ENCODE peak calls at places on chromosomes 11 and 22, in nine cellular contexts. G is gastrocnemius medialis, Q is left lung, J is kidney epithelial cell, B is astrocyte of the spinal cord, A is fibroblast of mammary gland, R is neural progenitor cell, W is cardiac muscle cell, P is GM06990. U is an unnamed sample.

GRCh38 chr11:64235427-64236161 is 1.2 kb downstream of the VEGFB start:
- DNase-seq in G (no peak), Q (peak), J (no peak), B (no peak), A (no peak), R (no peak), W (no peak), P (no peak), U (no peak)

GRCh38 chr11:100176456-100176855 is 510.6 kb upstream of the ARHGAP42 start:
- DNase-seq in G (no peak), Q (no peak), J (no peak), B (no peak), A (no peak), R (no peak), W (no peak), P (no peak), U (no peak)

GRCh38 chr11:44671234-44671633 is 55.5 kb upstream of the TSPAN18 start:
- DNase-seq in G (no peak), Q (no peak), J (no peak), B (no peak), A (no peak), R (no peak), W (no peak), P (no peak), U (no peak)

GRCh38 chr11:79419120-79419519 is 21.7 kb downstream of the TENM4 start:
- DNase-seq in G (no peak), Q (no peak), J (peak), B (peak), A (peak), R (no peak), W (no peak), P (no peak), U (no peak)

GRCh38 chr22:39522567-39523300 is 2.4 kb downstream of the ATF4 start:
- DNase-seq in G (peak), Q (peak), J (no peak), B (peak), A (peak), R (peak), W (peak), P (no peak), U (no peak)

GRCh38 chr11:71240865-71241691 is 11.3 kb downstream of the SHANK2 start:
- DNase-seq in G (peak), Q (no peak), J (peak), B (peak), A (peak), R (peak), W (no peak), P (no peak), U (peak)

GRCh38 chr11:118434123-118434552 is 2.2 kb upstream of the KMT2A start:
- DNase-seq in G (no peak), Q (no peak), J (no peak), B (peak), A (peak), R (no peak), W (no peak), P (no peak), U (no peak)

GRCh38 chr11:28770806-28771205 is 662.6 kb downstream of the METTL15 start:
- DNase-seq in G (no peak), Q (no peak), J (no peak), B (no peak), A (no peak), R (no peak), W (no peak), P (no peak), U (no peak)

GRCh38 chr11:113705871-113706654 is at the start of gene TMPRSS5:
- DNase-seq in G (no peak), Q (no peak), J (no peak), B (no peak), A (no peak), R (peak), W (no peak), P (no peak), U (no peak)

GRCh38 chr11:119888119-119888518 is 159.1 kb upstream of the NECTIN1 start:
- DNase-seq in G (no peak), Q (no peak), J (no peak), B (no peak), A (no peak), R (no peak), W (no peak), P (no peak), U (no peak)

GRCh38 chr11:130211144-130211543 is 51.6 kb downstream of the ST14 start:
- DNase-seq in G (no peak), Q (no peak), J (no peak), B (no peak), A (no peak), R (no peak), W (no peak), P (no peak), U (no peak)

GRCh38 chr22:37330200-37331033 is 48.1 kb downstream of the CYTH4 start:
- DNase-seq in G (no peak), Q (peak), J (peak), B (peak), A (peak), R (peak), W (peak), P (peak), U (peak)

GRCh38 chr11:86949995-86950993 is 4.9 kb downstream of the FZD4 start:
- DNase-seq in G (no peak), Q (no peak), J (no peak), B (no peak), A (no peak), R (no peak), W (no peak), P (no peak), U (no peak)

GRCh38 chr11:73143126-73143838 is 1.2 kb upstream of the FCHSD2 start:
- DNase-seq in G (no peak), Q (no peak), J (peak), B (no peak), A (no peak), R (peak), W (peak), P (peak), U (no peak)

GRCh38 chr11:47111318-47111804 is 65.3 kb downstream of the ARFGAP2 start:
- DNase-seq in G (no peak), Q (no peak), J (peak), B (no peak), A (no peak), R (no peak), W (no peak), P (peak), U (no peak)

GRCh38 chr22:48240165-48240934 is 1477.9 kb downstream of the TBC1D22A start:
- DNase-seq in G (no peak), Q (no peak), J (no peak), B (no peak), A (no peak), R (peak), W (no peak), P (no peak), U (no peak)

GRCh38 chr22:41478891-41479521 is 10.1 kb downstream of the ACO2 start:
- DNase-seq in G (peak), Q (no peak), J (no peak), B (peak), A (peak), R (no peak), W (no peak), P (peak), U (no peak)

GRCh38 chr11:9125185-9125886 is 33.9 kb upstream of the SCUBE2 start:
- DNase-seq in G (no peak), Q (no peak), J (no peak), B (no peak), A (no peak), R (no peak), W (no peak), P (no peak), U (no peak)

GRCh38 chr11:19275496-19275895 is 34.8 kb upstream of the E2F8 start:
- DNase-seq in G (no peak), Q (no peak), J (no peak), B (no peak), A (no peak), R (no peak), W (no peak), P (no peak), U (no peak)

GRCh38 chr22:27670701-27671412 is 130.7 kb downstream of the MN1 start:
- DNase-seq in G (peak), Q (no peak), J (no peak), B (no peak), A (no peak), R (peak), W (peak), P (no peak), U (no peak)

GRCh38 chr11:26931248-26931631 is 62.7 kb upstream of the FIBIN start:
- DNase-seq in G (no peak), Q (no peak), J (no peak), B (peak), A (peak), R (no peak), W (no peak), P (no peak), U (no peak)

GRCh38 chr11:106468091-106468490 is 390.6 kb downstream of the AASDHPPT start:
- DNase-seq in G (no peak), Q (no peak), J (no peak), B (peak), A (peak), R (no peak), W (no peak), P (no peak), U (no peak)

GRCh38 chr22:46738961-46739870 is 1.2 kb upstream of the CERK start:
- DNase-seq in G (peak), Q (peak), J (peak), B (peak), A (peak), R (peak), W (no peak), P (peak), U (no peak)

GRCh38 chr11:61131586-61131985 is 29.3 kb downstream of the CD5 start:
- DNase-seq in G (no peak), Q (no peak), J (no peak), B (no peak), A (no peak), R (no peak), W (no peak), P (no peak), U (no peak)

GRCh38 chr11:95680169-95680929 is 109.2 kb downstream of the FAM76B start:
- DNase-seq in G (no peak), Q (no peak), J (peak), B (peak), A (peak), R (no peak), W (no peak), P (no peak), U (peak)

GRCh38 chr11:27563201-27563600 is 56.6 kb upstream of the LIN7C start:
- DNase-seq in G (no peak), Q (no peak), J (no peak), B (peak), A (peak), R (no peak), W (no peak), P (no peak), U (no peak)

GRCh38 chr22:36236338-36237319 is 2.7 kb downstream of the APOL2 start:
- DNase-seq in G (no peak), Q (no peak), J (no peak), B (no peak), A (no peak), R (peak), W (no peak), P (no peak), U (no peak)

GRCh38 chr22:48414662-48415061 is 1413.0 kb downstream of the BRD1 start:
- DNase-seq in G (no peak), Q (peak), J (no peak), B (no peak), A (no peak), R (no peak), W (no peak), P (no peak), U (no peak)

GRCh38 chr11:129910360-129910759 is 15.0 kb upstream of the NFRKB start:
- DNase-seq in G (no peak), Q (no peak), J (no peak), B (no peak), A (no peak), R (peak), W (peak), P (no peak), U (no peak)

GRCh38 chr11:71458146-71459070 is 5.4 kb downstream of the NADSYN1 start:
- DNase-seq in G (no peak), Q (no peak), J (no peak), B (no peak), A (no peak), R (no peak), W (no peak), P (no peak), U (no peak)

GRCh38 chr11:33861911-33862310 is 30.0 kb downstream of the LMO2 start:
- DNase-seq in G (no peak), Q (no peak), J (no peak), B (no peak), A (no peak), R (no peak), W (no peak), P (no peak), U (no peak)

GRCh38 chr11:78993800-78994430 is 419.3 kb upstream of the NARS2 start:
- DNase-seq in G (no peak), Q (no peak), J (no peak), B (no peak), A (no peak), R (no peak), W (no peak), P (no peak), U (no peak)

GRCh38 chr22:46574438-46574992 is 37.1 kb upstream of the CELSR1 start:
- DNase-seq in G (peak), Q (peak), J (no peak), B (no peak), A (no peak), R (peak), W (no peak), P (no peak), U (no peak)

GRCh38 chr22:21624120-21624879 is 5.5 kb downstream of the YDJC start:
- DNase-seq in G (peak), Q (peak), J (no peak), B (no peak), A (peak), R (peak), W (peak), P (no peak), U (no peak)

GRCh38 chr11:12769834-12770345 is 95.7 kb downstream of the TEAD1 start:
- DNase-seq in G (no peak), Q (no peak), J (peak), B (peak), A (peak), R (no peak), W (no peak), P (no peak), U (peak)

GRCh38 chr11:44446996-44447771 is 118.3 kb upstream of the CD82 start:
- DNase-seq in G (no peak), Q (no peak), J (no peak), B (no peak), A (no peak), R (no peak), W (no peak), P (no peak), U (no peak)

GRCh38 chr11:88739524-88739923 is 326.3 kb downstream of the GRM5 start:
- DNase-seq in G (no peak), Q (no peak), J (no peak), B (no peak), A (no peak), R (no peak), W (no peak), P (no peak), U (no peak)

GRCh38 chr11:116960916-116961315 is 123.5 kb upstream of the APOA1 start:
- DNase-seq in G (no peak), Q (no peak), J (peak), B (peak), A (peak), R (peak), W (peak), P (no peak), U (no peak)

DNA sequence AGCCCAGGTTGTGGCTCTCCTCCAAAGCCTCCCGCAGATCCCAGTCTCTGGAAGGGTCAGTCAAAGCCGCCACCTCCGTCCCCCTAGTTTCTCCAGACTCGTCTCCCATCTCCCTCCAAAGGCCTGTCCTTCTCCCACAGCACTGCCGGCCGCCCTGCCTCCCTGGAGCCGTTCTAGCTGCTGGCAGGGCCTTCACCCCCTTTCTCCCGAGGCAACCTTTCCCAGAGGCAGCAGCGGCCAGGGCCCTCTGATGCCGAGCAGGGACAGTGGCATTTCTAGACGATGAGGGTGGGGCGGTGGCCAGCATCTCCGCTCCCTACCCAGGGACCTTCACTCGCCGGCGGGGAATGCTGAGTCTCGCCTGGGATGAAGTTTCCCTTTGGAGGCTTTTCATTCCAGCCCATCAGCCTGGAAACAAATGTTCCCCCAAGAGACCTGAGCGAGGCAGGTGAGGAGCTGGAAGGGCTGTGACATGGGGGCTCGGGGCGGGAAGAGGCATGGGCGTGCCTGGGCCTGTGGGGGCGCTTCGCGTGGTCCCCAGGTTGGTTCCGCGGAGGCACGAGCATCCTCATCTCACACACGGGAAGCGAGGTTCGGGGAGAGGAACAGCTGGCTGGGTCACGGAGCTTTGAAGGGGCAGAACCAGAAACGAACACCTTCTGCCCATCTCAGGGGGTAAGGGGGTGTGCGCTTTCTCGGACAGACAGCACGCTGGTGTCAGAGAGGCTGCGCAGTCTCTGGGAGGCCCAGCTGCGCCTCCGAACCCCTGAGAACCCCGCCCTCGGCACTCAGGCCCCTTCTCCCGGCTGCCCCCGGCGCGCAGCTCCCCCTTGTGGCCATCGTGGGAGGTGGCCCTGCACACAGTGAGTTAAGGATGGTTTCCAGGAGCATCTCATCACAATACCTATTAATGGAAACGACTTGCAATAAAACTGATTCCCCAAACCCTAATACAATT is 18.1 kb upstream of the KLHL35 start:
- DNase-seq in G (no peak), Q (peak), J (no peak), B (no peak), A (no peak), R (peak), W (peak), P (no peak), U (no peak)
- H3K4me3 ChIP-seq in G (no peak), Q (no peak), J (no peak), B (no peak), A (no peak), R (no peak), W (no peak), P (no peak), U (no peak)

GRCh38 chr11:108121274-108122155 is at the start of gene ACAT1:
- DNase-seq in G (peak), Q (peak), J (peak), B (peak), A (peak), R (peak), W (peak), P (peak), U (peak)
- TF ChIP-seq CTCF in G (peak), Q (peak), J (peak), B (peak), A (no peak), R (peak), W (no peak), P (peak), U (peak)

GRCh38 chr11:3155691-3156258 is 9.3 kb downstream of the OSBPL5 start:
- DNase-seq in G (no peak), Q (peak), J (no peak), B (peak), A (peak), R (no peak), W (no peak), P (no peak), U (peak)
- H3K4me3 ChIP-seq in G (no peak), Q (no peak), J (no peak), B (no peak), A (peak), R (no peak), W (no peak), P (no peak), U (peak)

GRCh38 chr11:108666373-108666772 is 1.5 kb downstream of the DDX10 start:
- DNase-seq in G (no peak), Q (no peak), J (no peak), B (no peak), A (peak), R (no peak), W (no peak), P (no peak), U (no peak)
- TF ChIP-seq CTCF in G (no peak), Q (no peak), J (no peak), B (no peak), A (no peak), R (no peak), W (no peak), P (peak), U (no peak)

DNA sequence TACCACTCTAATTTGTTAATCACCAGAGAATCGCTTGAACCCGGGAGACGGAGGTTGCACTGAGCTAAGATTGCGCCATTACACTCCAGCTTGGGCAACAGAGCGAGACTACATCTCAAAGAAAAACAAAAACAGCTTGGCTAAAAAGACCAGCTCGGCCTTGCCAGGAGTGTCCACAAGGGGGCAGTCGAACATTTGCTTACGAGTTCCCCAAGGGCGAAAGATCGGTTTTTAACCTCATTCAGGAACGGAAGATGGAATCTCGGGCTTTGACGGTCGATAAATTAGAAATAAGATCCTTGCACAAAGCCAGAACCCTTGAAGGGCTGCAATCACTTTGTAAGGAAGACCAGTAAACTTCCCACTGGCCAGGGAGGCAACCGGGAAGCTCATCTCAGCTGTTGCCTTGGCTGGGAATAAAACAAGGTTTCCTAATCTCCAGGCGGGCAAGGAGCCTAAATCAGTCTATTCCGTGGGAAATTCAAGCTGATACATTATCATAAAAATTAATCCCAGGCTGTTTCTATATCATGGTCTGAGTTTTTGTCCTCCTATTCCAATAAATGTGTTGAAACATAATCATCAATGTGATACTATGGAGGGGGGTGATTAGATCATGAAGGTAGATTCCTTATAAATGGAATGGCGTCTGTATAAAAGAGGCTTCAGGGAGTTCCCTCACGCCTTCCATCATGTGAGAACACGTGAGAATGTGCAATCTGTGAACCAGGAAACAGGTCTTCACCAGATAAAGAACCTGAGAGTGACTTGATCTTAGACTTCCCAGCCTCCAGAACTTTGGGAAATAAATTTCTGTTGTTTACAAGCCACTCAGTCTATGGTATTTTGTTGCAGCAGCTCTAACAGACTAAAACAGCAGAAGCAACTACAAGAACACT is 14.9 kb upstream of the SLC29A2 start:
- DNase-seq in G (peak), Q (no peak), J (peak), B (peak), A (peak), R (peak), W (peak), P (no peak), U (peak)
- H3K4me3 ChIP-seq in G (peak), Q (no peak), J (no peak), B (no peak), A (peak), R (peak), W (peak), P (no peak), U (no peak)

GRCh38 chr22:20186183-20186870 is 35.5 kb upstream of the CCDC188 start:
- DNase-seq in G (no peak), Q (no peak), J (no peak), B (no peak), A (no peak), R (peak), W (no peak), P (no peak), U (no peak)
- TF ChIP-seq CTCF in G (no peak), Q (no peak), J (peak), B (peak), A (no peak), R (peak), W (peak), P (no peak), U (no peak)